ENCODE peak calls at places on chromosomes 4 and X, in eight cellular contexts. L, G, R, V, I, D, N and O are unnamed samples.

GRCh38 chrX:151789179-151789800 is 54.7 kb downstream of the CNGA2 start:
- DNase-seq in L (peak), G (peak), R (peak), V (peak), I (no peak), D (peak), N (no peak), O (no peak)

GRCh38 chrX:130184168-130184567 is 12.4 kb downstream of the RAB33A start:
- DNase-seq in L (no peak), G (no peak), R (no peak), V (no peak), I (no peak), D (no peak), N (no peak), O (no peak)

GRCh38 chrX:132330156-132330729 is 111.0 kb upstream of the RAP2C start:
- DNase-seq in L (no peak), G (no peak), R (no peak), V (no peak), I (no peak), D (no peak), N (no peak), O (no peak)

GRCh38 chr4:145937990-145938611 is 522 bp downstream of the ZNF827 start:
- DNase-seq in L (peak), G (no peak), R (no peak), V (no peak), I (peak), D (peak), N (peak), O (peak)

GRCh38 chrX:135649561-135649960 is 63.9 kb upstream of the CT45A1 start:
- DNase-seq in L (no peak), G (no peak), R (no peak), V (no peak), I (no peak), D (no peak), N (no peak), O (no peak)

GRCh38 chr4:95165926-95166524 is 382.7 kb downstream of the UNC5C start:
- DNase-seq in L (peak), G (no peak), R (no peak), V (peak), I (no peak), D (peak), N (no peak), O (peak)

GRCh38 chrX:69100478-69100877 is 64.8 kb downstream of the PJA1 start:
- DNase-seq in L (no peak), G (no peak), R (no peak), V (no peak), I (no peak), D (no peak), N (no peak), O (no peak)

GRCh38 chrX:107714196-107714811 is 61.3 kb downstream of the TSC22D3 start:
- DNase-seq in L (peak), G (peak), R (no peak), V (no peak), I (peak), D (peak), N (no peak), O (no peak)

GRCh38 chr4:81227968-81228367 is 12.9 kb upstream of the PRKG2 start:
- DNase-seq in L (no peak), G (no peak), R (no peak), V (no peak), I (no peak), D (no peak), N (no peak), O (no peak)
- TF ChIP-seq CTCF in L (no peak), G (no peak), R (no peak), V (no peak), I (no peak), D (no peak), N (no peak), O (no peak)

DNA sequence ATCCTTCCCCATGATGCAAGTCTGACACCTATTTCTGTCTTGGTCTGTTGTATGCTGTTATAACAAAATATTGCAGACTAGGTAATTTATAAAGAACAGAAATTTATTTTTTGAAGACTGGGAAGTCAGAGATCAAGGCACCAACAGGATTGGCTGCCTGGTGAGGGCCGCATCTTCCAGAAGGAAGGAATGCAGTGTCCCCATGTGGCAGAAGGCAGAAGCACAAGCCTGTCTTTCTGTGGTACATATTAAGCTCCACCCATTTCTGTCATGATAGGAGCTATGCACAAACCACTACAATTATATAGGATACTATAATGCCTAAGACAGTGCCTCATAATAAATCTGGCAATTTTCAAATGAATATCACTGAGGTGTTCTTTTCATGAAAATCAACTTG is 502.3 kb upstream of the DIAPH2 start:
- DNase-seq in L (peak), G (no peak), R (no peak), V (peak), I (no peak), D (peak), N (peak), O (peak)
- TF ChIP-seq CTCF in L (peak), G (peak), R (no peak), V (no peak), I (no peak), D (peak), N (peak), O (peak)

GRCh38 chr4:76316131-76316530 is 9.6 kb downstream of the STBD1 start:
- DNase-seq in L (no peak), G (no peak), R (no peak), V (no peak), I (no peak), D (no peak), N (no peak), O (no peak)

GRCh38 chr4:76311896-76312331 is 5.4 kb downstream of the STBD1 start:
- DNase-seq in L (no peak), G (peak), R (no peak), V (no peak), I (no peak), D (no peak), N (no peak), O (no peak)

GRCh38 chr4:76312457-76312856 is 5.9 kb downstream of the STBD1 start:
- DNase-seq in L (no peak), G (no peak), R (no peak), V (no peak), I (no peak), D (no peak), N (no peak), O (no peak)

GRCh38 chr4:76310683-76311082 is 4.2 kb downstream of the STBD1 start:
- DNase-seq in L (no peak), G (no peak), R (no peak), V (no peak), I (no peak), D (no peak), N (no peak), O (no peak)

GRCh38 chr4:76315267-76315918 is 8.9 kb downstream of the STBD1 start:
- DNase-seq in L (no peak), G (no peak), R (no peak), V (no peak), I (no peak), D (no peak), N (no peak), O (no peak)
- TF ChIP-seq CTCF in L (no peak), G (no peak), R (no peak), V (no peak), I (no peak), D (no peak), N (no peak), O (no peak)

DNA sequence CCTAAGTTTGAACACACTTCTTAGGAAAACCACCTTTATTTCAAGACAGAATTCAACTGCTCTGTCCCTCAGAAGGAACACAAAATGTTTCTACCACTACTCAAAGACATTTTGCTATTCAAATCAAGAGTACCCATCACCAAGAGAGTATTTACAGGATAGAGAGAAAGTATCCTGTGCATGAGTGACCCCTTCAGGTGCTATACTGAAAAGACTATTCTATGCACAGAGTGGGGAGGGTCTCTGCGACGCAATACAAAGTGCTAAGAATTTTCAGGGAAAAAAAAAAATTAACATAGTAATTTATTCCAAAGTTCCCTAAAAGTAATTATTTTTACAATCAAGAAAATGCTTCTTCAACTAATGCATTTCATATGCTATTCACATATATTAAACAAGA is 346.4 kb upstream of the FAM241A start:
- DNase-seq in L (no peak), G (no peak), R (no peak), V (no peak), I (no peak), D (no peak), N (no peak), O (no peak)
- TF ChIP-seq CTCF in L (no peak), G (no peak), R (no peak), V (no peak), I (no peak), D (no peak), N (peak), O (no peak)

GRCh38 chr4:100372432-100372831 is 145.4 kb downstream of the EMCN start:
- DNase-seq in L (peak), G (no peak), R (no peak), V (peak), I (no peak), D (peak), N (peak), O (peak)
- TF ChIP-seq CTCF in L (peak), G (no peak), R (no peak), V (no peak), I (peak), D (peak), N (peak), O (peak)

GRCh38 chr4:98630804-98631454 is 27.5 kb downstream of the TSPAN5 start:
- DNase-seq in L (peak), G (no peak), R (no peak), V (no peak), I (no peak), D (no peak), N (no peak), O (no peak)
- TF ChIP-seq CTCF in L (peak), G (no peak), R (no peak), V (no peak), I (no peak), D (peak), N (no peak), O (no peak)

GRCh38 chr4:43837604-43838003 is 611.0 kb downstream of the KCTD8 start:
- DNase-seq in L (no peak), G (no peak), R (no peak), V (no peak), I (no peak), D (no peak), N (no peak), O (no peak)

GRCh38 chr4:43846111-43846587 is 602.5 kb downstream of the KCTD8 start:
- DNase-seq in L (no peak), G (peak), R (no peak), V (no peak), I (no peak), D (no peak), N (no peak), O (no peak)

GRCh38 chr4:43842594-43842993 is 606.0 kb downstream of the KCTD8 start:
- DNase-seq in L (no peak), G (no peak), R (no peak), V (no peak), I (no peak), D (no peak), N (no peak), O (no peak)

GRCh38 chr4:43843501-43843900 is 605.1 kb downstream of the KCTD8 start:
- DNase-seq in L (no peak), G (no peak), R (no peak), V (no peak), I (no peak), D (peak), N (no peak), O (no peak)
- TF ChIP-seq CTCF in L (no peak), G (no peak), R (no peak), V (no peak), I (no peak), D (peak), N (no peak), O (no peak)

GRCh38 chrX:77946571-77946970 is 22.9 kb downstream of the PGAM4 start:
- DNase-seq in L (no peak), G (no peak), R (no peak), V (no peak), I (no peak), D (no peak), N (no peak), O (no peak)
- TF ChIP-seq CTCF in L (no peak), G (no peak), R (no peak), V (no peak), I (no peak), D (no peak), N (no peak), O (peak)

GRCh38 chrX:125998432-125998831 is 167.7 kb downstream of the DCAF12L2 start:
- DNase-seq in L (no peak), G (no peak), R (no peak), V (no peak), I (no peak), D (no peak), N (no peak), O (peak)
- TF ChIP-seq CTCF in L (no peak), G (peak), R (no peak), V (no peak), I (no peak), D (no peak), N (no peak), O (peak)